ENCODE peak calls at places on chromosomes 11 and 22, in five cellular contexts. V, L, Y, E and F are unnamed samples. For H3K4me1, the result is how much of the 10 kb centered on the place peaks cover.

GRCh38 chr11:46664612-46665011 is 35.8 kb downstream of the ARHGAP1 start:
- DNase-seq in Y (no peak), E (no peak), L (peak), V (no peak), F (no peak)

GRCh38 chr22:35070451-35071093 is 4.6 kb downstream of the ISX start:
- DNase-seq in E (no peak), L (no peak), Y (no peak), V (no peak), F (no peak)

GRCh38 chr11:61690706-61691377 is 10.7 kb downstream of the DAGLA start:
- DNase-seq in E (no peak), V (no peak), L (no peak), Y (no peak), F (no peak)

GRCh38 chr11:13440100-13440855 is 22.7 kb downstream of the BTBD10 start:
- DNase-seq in Y (no peak), V (no peak), E (no peak), L (no peak), F (peak)

GRCh38 chr22:35997438-35997837 is 31.2 kb downstream of the RBFOX2 start:
- DNase-seq in Y (no peak), V (no peak), E (no peak), L (no peak), F (no peak)

GRCh38 chr22:19641254-19641982 is 72.9 kb upstream of the SEPTIN5 start:
- DNase-seq in Y (no peak), V (peak), L (peak), E (no peak), F (peak)

GRCh38 chr11:45641961-45642360 is 23.5 kb downstream of the CHST1 start:
- DNase-seq in L (no peak), V (no peak), Y (no peak), E (no peak), F (no peak)

GRCh38 chr11:27087425-27087824 is 46.8 kb downstream of the BBOX1 start:
- DNase-seq in L (no peak), Y (no peak), V (no peak), E (no peak), F (no peak)

GRCh38 chr22:44047891-44048301 is 23.8 kb downstream of the PARVB start:
- DNase-seq in E (no peak), Y (no peak), V (no peak), L (no peak), F (no peak)

GRCh38 chr11:7575841-7576451 is 62.1 kb downstream of the PPFIBP2 start:
- DNase-seq in L (no peak), E (peak), Y (no peak), V (no peak), F (no peak)

GRCh38 chr11:24760681-24761080 is 263.8 kb downstream of the LUZP2 start:
- DNase-seq in V (no peak), L (no peak), Y (no peak), E (no peak), F (no peak)

GRCh38 chr22:36234919-36235318 is 4.4 kb downstream of the APOL2 start:
- DNase-seq in Y (no peak), L (no peak), E (no peak), V (no peak), F (no peak)

GRCh38 chr11:120185678-120186407 is 25.0 kb upstream of the OAF start:
- DNase-seq in E (no peak), V (no peak), L (no peak), Y (no peak), F (no peak)

GRCh38 chr22:39185601-39186012 is 33.1 kb upstream of the CBX7 start:
- DNase-seq in L (no peak), E (peak), Y (no peak), V (no peak), F (no peak)

GRCh38 chr11:74205181-74205580 is 34.1 kb downstream of the PPME1 start:
- DNase-seq in L (peak), Y (no peak), V (no peak), E (no peak), F (no peak)

GRCh38 chr22:48756146-48757111 is 1071.2 kb downstream of the BRD1 start:
- DNase-seq in V (no peak), Y (no peak), E (no peak), L (no peak), F (no peak)

GRCh38 chr11:46674463-46675287 is 25.7 kb downstream of the ARHGAP1 start:
- DNase-seq in V (peak), Y (no peak), L (peak), E (peak), F (peak)

GRCh38 chr11:2305140-2305861 is 3.5 kb downstream of the TSPAN32 start:
- DNase-seq in Y (peak), L (peak), V (peak), E (peak), F (peak)

GRCh38 chr11:2204361-2205213 is 33.0 kb upstream of the TH start:
- DNase-seq in E (peak), L (no peak), V (peak), Y (no peak), F (no peak)

GRCh38 chr11:77384584-77384983 is 83.1 kb upstream of the GDPD4 start:
- DNase-seq in E (no peak), L (no peak), V (no peak), Y (no peak), F (no peak)

GRCh38 chr22:44085743-44086741 is 61.9 kb downstream of the PARVB start:
- DNase-seq in V (no peak), L (peak), E (peak), Y (peak), F (peak)

GRCh38 chr11:2898366-2899079 is 12.9 kb upstream of the CDKN1C start:
- DNase-seq in V (no peak), L (peak), Y (no peak), E (peak), F (no peak)

GRCh38 chr22:22242488-22242887 is 2.1 kb upstream of the VPREB1 start:
- DNase-seq in L (no peak), V (no peak), E (no peak), Y (no peak), F (no peak)

GRCh38 chr22:38788417-38788816 is 5.5 kb downstream of the DNAL4 start:
- DNase-seq in E (no peak), L (no peak), Y (no peak), V (no peak), F (no peak)

GRCh38 chr11:5727691-5728090 is 8.6 kb upstream of the OR56B1 start:
- DNase-seq in L (no peak), E (no peak), Y (no peak), V (no peak), F (no peak)

GRCh38 chr22:20517422-20517821 is 10.0 kb downstream of the MED15 start:
- DNase-seq in E (no peak), V (no peak), L (no peak), Y (no peak), F (no peak)

GRCh38 chr11:288328-289144 is at the start of gene PGGHG:
- DNase-seq in L (peak), E (no peak), V (peak), Y (no peak), F (no peak)

GRCh38 chr11:16350125-16350524 is 6.2 kb downstream of the SOX6 start:
- DNase-seq in E (no peak), Y (no peak), V (no peak), L (no peak), F (no peak)

GRCh38 chr11:65492637-65493366 is 6.0 kb upstream of the MALAT1 start:
- DNase-seq in Y (peak), V (no peak), E (no peak), L (peak), F (peak)

GRCh38 chr11:76653674-76654309 is 16.8 kb downstream of the LRRC32 start:
- DNase-seq in E (no peak), L (no peak), V (no peak), Y (no peak), F (no peak)

GRCh38 chr22:19957445-19957844 is 15.8 kb upstream of the TXNRD2 start:
- DNase-seq in E (no peak), Y (no peak), V (no peak), L (no peak), F (no peak)

GRCh38 chr11:102849319-102849718 is 5.9 kb upstream of the MMP3 start:
- DNase-seq in E (no peak), V (no peak), Y (no peak), L (no peak), F (no peak)
- TF ChIP-seq CREB1 in E (no peak), V (no peak), Y (no peak), L (no peak), F (no peak)

DNA sequence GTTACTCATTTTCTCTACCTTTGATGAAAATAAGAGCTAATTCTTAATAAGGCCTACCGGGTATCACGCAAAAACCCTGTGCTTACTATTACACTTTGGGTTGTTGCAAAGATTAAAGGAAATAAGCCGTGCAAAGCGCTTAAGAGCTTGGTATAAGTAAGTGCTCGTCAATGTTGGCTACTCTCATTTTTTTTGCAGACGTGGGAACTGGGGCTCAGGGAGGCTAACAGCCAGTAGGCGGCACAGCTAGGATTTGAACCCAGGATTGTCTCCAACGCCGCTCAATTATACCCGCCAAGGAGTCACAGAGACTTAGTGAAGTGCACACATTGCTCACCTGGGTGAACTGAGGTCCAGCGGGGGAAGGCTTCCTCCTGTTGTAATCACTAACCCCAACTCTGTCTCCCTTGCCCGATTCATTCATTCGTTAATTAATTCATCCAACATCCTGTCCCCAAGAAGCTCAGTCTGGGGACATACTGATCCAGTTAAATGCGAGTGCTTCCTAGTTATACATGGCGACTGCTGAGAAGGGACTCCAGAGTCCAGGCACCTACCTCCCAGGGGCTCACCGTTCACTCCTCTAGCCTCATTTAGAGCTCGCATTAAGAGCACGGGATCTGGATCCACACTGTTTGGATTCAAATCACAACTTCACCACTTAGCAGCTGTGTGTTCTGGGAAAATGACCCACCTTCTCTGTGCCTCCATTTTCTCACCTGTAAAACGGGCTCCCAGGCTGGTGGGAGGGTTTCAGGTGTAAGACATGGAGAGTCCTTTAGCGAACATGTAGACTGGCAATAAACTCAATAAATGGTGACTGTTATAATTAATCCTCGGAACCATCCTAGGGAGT is 869 bp upstream of the MTFP1 start:
- DNase-seq in L (no peak), V (peak), E (no peak), Y (no peak), F (peak)
- TF ChIP-seq CTCF in L (no peak), V (peak), E (no peak), Y (no peak), F (no peak)

DNA sequence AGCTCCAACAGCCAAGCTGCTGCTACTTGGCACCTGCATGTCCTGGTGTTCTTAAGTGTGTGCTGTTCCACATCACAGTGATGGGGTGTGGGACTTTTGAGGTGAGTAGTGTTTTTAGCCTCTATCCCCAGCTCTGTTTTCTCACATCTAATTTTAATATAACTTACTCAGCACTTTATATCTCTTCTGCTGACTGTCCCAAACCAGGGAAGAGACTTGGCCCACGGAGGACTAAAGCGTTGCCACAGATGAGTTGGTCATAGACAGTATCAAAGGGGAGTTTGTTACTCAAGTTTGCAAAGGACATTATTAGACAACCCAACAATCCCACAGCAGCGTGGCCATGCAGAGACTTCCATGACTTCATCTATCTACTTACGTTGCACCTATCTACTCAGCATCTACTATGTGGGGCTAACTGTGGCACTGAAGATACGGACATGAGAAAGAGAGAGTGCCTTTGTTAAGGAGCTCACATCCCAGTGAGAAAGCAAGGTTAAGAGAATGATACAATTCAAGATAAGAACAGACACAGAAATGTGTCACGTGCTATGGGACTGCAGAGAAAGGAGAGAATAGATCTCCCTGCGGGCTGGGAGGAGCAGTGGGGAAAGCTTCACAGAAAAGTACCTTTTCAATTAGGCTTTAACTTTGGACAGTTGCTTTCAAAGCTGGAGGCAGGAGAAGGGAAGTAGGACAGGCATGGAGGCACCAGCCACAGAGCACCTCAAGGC is 82.4 kb downstream of the ME3 start:
- DNase-seq in V (no peak), L (no peak), Y (no peak), E (no peak), F (no peak)
- H3K4me1 ChIP-seq in V (under half), L (under half), Y (under half), E (under half), F (under half)

GRCh38 chr11:69387409-69387885 is 93.5 kb downstream of the MYEOV start:
- DNase-seq in E (no peak), Y (no peak), L (no peak), V (no peak), F (no peak)
- TF ChIP-seq CREB1 in E (no peak), Y (no peak), L (no peak), V (no peak), F (no peak)

GRCh38 chr11:102946237-102946636 is 9.3 kb downstream of the MMP13 start:
- DNase-seq in L (no peak), V (no peak), Y (no peak), E (no peak), F (no peak)
- TF ChIP-seq CTCF in L (no peak), V (no peak), Y (no peak), E (no peak), F (no peak)

GRCh38 chr11:133953999-133954398 is 2.8 kb downstream of the IGSF9B start:
- DNase-seq in V (no peak), L (no peak), E (no peak), Y (no peak), F (no peak)
- H3K4me1 ChIP-seq in V (under half), L (under half), E (under half), Y (under half), F (half or more)

GRCh38 chr11:132962026-132962425 is 570.3 kb downstream of the OPCML start:
- DNase-seq in V (no peak), L (no peak), E (no peak), Y (no peak), F (no peak)
- TF ChIP-seq CREB1 in V (no peak), L (no peak), E (no peak), Y (no peak), F (no peak)